ENCODE peak calls at places on chromosomes 5 and 9, in five cellular contexts. One of them, this sample, is unnamed.

GRCh38 chr5:67215592-67216471 is 19.2 kb upstream of the CD180 start:
- DNase-seq in K562: no peak
- DNase-seq in HepG2: peak; percentile 71
- DNase-seq in HEK293T: no peak
- DNase-seq in GM12878: peak; percentile 79
- DNase-seq in this sample: peak; percentile 56

GRCh38 chr5:100553209-100553608 is 18.0 kb downstream of the FAM174A start:
- DNase-seq in HepG2: no peak
- DNase-seq in K562: no peak
- DNase-seq in HEK293T: no peak
- DNase-seq in GM12878: no peak
- DNase-seq in this sample: no peak

GRCh38 chr5:37553720-37554402 is 174.7 kb downstream of the WDR70 start:
- DNase-seq in GM12878: no peak
- DNase-seq in HEK293T: no peak
- DNase-seq in K562: no peak
- DNase-seq in HepG2: no peak
- DNase-seq in this sample: no peak

GRCh38 chr9:129143031-129143441 is 31.8 kb downstream of the PTPA start:
- DNase-seq in HEK293T: peak; percentile 81
- DNase-seq in HepG2: peak; percentile 53
- DNase-seq in GM12878: no peak
- DNase-seq in K562: peak; percentile 80
- DNase-seq in this sample: peak; percentile 87

GRCh38 chr9:128845186-128845931 is 15.8 kb upstream of the SPOUT1 start:
- DNase-seq in HepG2: peak; percentile 50
- DNase-seq in HEK293T: no peak
- DNase-seq in GM12878: no peak
- DNase-seq in K562: peak; percentile 94
- DNase-seq in this sample: peak; percentile 85

GRCh38 chr9:34383904-34384303 is 7.2 kb upstream of the MYORG start:
- DNase-seq in HEK293T: no peak
- DNase-seq in HepG2: no peak
- DNase-seq in K562: no peak
- DNase-seq in GM12878: no peak
- DNase-seq in this sample: no peak

GRCh38 chr5:174204914-174205313 is 159.4 kb downstream of the NSG2 start:
- DNase-seq in K562: no peak
- DNase-seq in HepG2: no peak
- DNase-seq in GM12878: no peak
- DNase-seq in HEK293T: no peak
- DNase-seq in this sample: no peak

GRCh38 chr5:73363911-73364730 is 84.5 kb downstream of the FOXD1 start:
- DNase-seq in K562: no peak
- DNase-seq in HEK293T: no peak
- DNase-seq in GM12878: no peak
- DNase-seq in HepG2: no peak
- DNase-seq in this sample: no peak

GRCh38 chr5:59600153-59600552 is 293.4 kb downstream of the PDE4D start:
- DNase-seq in HepG2: no peak
- DNase-seq in GM12878: no peak
- DNase-seq in HEK293T: no peak
- DNase-seq in K562: no peak
- DNase-seq in this sample: no peak

GRCh38 chr5:21398511-21398910 is 1410.5 kb upstream of the CDH18 start:
- DNase-seq in GM12878: no peak
- DNase-seq in K562: no peak
- DNase-seq in HEK293T: no peak
- DNase-seq in HepG2: no peak
- DNase-seq in this sample: no peak

GRCh38 chr5:179148703-179149170 is 88.6 kb downstream of the ZNF354C start:
- DNase-seq in K562: no peak
- DNase-seq in HEK293T: no peak
- DNase-seq in GM12878: no peak
- DNase-seq in HepG2: no peak
- DNase-seq in this sample: no peak

GRCh38 chr5:149323235-149324205 is 21.8 kb upstream of the GRPEL2 start:
- DNase-seq in GM12878: no peak
- DNase-seq in HEK293T: no peak
- DNase-seq in HepG2: peak; percentile 46
- DNase-seq in K562: no peak
- DNase-seq in this sample: no peak

GRCh38 chr5:149319174-149319573 is 26.1 kb upstream of the GRPEL2 start:
- DNase-seq in K562: no peak
- DNase-seq in HepG2: no peak
- DNase-seq in HEK293T: no peak
- DNase-seq in GM12878: no peak
- DNase-seq in this sample: no peak

GRCh38 chr5:149322518-149322917 is 22.8 kb upstream of the GRPEL2 start:
- DNase-seq in GM12878: no peak
- DNase-seq in HEK293T: no peak
- DNase-seq in K562: no peak
- DNase-seq in HepG2: peak; percentile 77
- DNase-seq in this sample: no peak

GRCh38 chr5:149317281-149318048 is 27.8 kb upstream of the GRPEL2 start:
- DNase-seq in GM12878: no peak
- DNase-seq in K562: peak; percentile 61
- DNase-seq in HEK293T: peak; percentile 52
- DNase-seq in HepG2: peak; percentile 52
- DNase-seq in this sample: peak; percentile 76

GRCh38 chr5:149320791-149321330 is 24.4 kb upstream of the GRPEL2 start:
- DNase-seq in HEK293T: peak; percentile 50
- DNase-seq in GM12878: no peak
- DNase-seq in HepG2: peak; percentile 94
- DNase-seq in K562: peak; percentile 85
- DNase-seq in this sample: peak; percentile 88
- TF ChIP-seq FOXM1 in HEK293T: no peak
- TF ChIP-seq FOXM1 in GM12878: no peak
- TF ChIP-seq FOXM1 in HepG2: no peak
- TF ChIP-seq FOXM1 in K562: peak; percentile 14
- TF ChIP-seq FOXM1 in this sample: no peak

GRCh38 chr5:58466939-58467338 is 7.1 kb upstream of the PLK2 start:
- DNase-seq in HEK293T: no peak
- DNase-seq in HepG2: no peak
- DNase-seq in K562: no peak
- DNase-seq in GM12878: no peak
- DNase-seq in this sample: no peak
- TF ChIP-seq FOXM1 in HEK293T: no peak
- TF ChIP-seq FOXM1 in HepG2: no peak
- TF ChIP-seq FOXM1 in K562: no peak
- TF ChIP-seq FOXM1 in GM12878: no peak
- TF ChIP-seq FOXM1 in this sample: no peak

GRCh38 chr9:114319147-114319546 is 3.8 kb upstream of the ORM1 start:
- DNase-seq in HepG2: no peak
- DNase-seq in GM12878: no peak
- DNase-seq in K562: no peak
- DNase-seq in HEK293T: no peak
- DNase-seq in this sample: no peak

GRCh38 chr9:114315723-114316363 is 7.1 kb upstream of the ORM1 start:
- DNase-seq in HEK293T: no peak
- DNase-seq in K562: no peak
- DNase-seq in HepG2: no peak
- DNase-seq in GM12878: no peak
- DNase-seq in this sample: no peak

GRCh38 chr9:114318416-114318815 is 4.5 kb upstream of the ORM1 start:
- DNase-seq in GM12878: no peak
- DNase-seq in K562: no peak
- DNase-seq in HEK293T: no peak
- DNase-seq in HepG2: no peak
- DNase-seq in this sample: no peak

GRCh38 chr9:114316605-114317230 is 6.2 kb upstream of the ORM1 start:
- DNase-seq in K562: no peak
- DNase-seq in HEK293T: peak; percentile 4
- DNase-seq in GM12878: no peak
- DNase-seq in HepG2: no peak
- DNase-seq in this sample: no peak

GRCh38 chr9:114317665-114318357 is 5.1 kb upstream of the ORM1 start:
- DNase-seq in GM12878: no peak
- DNase-seq in HEK293T: peak; percentile 4
- DNase-seq in HepG2: no peak
- DNase-seq in K562: no peak
- DNase-seq in this sample: no peak
- TF ChIP-seq FOXM1 in GM12878: no peak
- TF ChIP-seq FOXM1 in HEK293T: no peak
- TF ChIP-seq FOXM1 in HepG2: no peak
- TF ChIP-seq FOXM1 in K562: no peak
- TF ChIP-seq FOXM1 in this sample: no peak

GRCh38 chr9:122206118-122207046 is 22.4 kb downstream of the LHX6 start:
- DNase-seq in HepG2: no peak
- DNase-seq in K562: no peak
- DNase-seq in HEK293T: no peak
- DNase-seq in GM12878: no peak
- DNase-seq in this sample: no peak
- TF ChIP-seq FOXM1 in HepG2: no peak
- TF ChIP-seq FOXM1 in K562: no peak
- TF ChIP-seq FOXM1 in HEK293T: no peak
- TF ChIP-seq FOXM1 in GM12878: no peak
- TF ChIP-seq FOXM1 in this sample: no peak

DNA sequence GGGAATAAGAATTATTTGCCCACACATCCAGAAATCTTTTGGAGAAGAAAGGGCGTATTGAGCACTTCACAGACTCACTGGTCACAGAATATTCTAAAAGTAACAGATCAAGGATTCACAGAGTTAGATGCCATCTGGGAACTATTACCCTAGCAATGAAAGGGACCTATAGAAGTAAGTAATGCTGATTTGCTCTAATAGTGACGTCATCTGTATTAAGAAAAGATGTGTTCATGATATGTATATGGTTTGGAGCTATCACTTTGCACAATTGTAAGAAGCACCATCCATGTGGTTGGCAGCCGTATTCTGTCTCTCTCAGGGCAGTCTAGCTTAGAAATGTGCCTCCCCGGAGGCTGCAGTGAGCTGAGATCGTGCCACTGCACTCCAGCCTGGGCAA is 52.8 kb upstream of the SV2C start:
- DNase-seq in HepG2: no peak
- DNase-seq in HEK293T: no peak
- DNase-seq in GM12878: no peak
- DNase-seq in K562: no peak
- DNase-seq in this sample: peak; percentile 15
- TF ChIP-seq FOXM1 in HepG2: no peak
- TF ChIP-seq FOXM1 in HEK293T: no peak
- TF ChIP-seq FOXM1 in GM12878: no peak
- TF ChIP-seq FOXM1 in K562: no peak
- TF ChIP-seq FOXM1 in this sample: no peak

DNA sequence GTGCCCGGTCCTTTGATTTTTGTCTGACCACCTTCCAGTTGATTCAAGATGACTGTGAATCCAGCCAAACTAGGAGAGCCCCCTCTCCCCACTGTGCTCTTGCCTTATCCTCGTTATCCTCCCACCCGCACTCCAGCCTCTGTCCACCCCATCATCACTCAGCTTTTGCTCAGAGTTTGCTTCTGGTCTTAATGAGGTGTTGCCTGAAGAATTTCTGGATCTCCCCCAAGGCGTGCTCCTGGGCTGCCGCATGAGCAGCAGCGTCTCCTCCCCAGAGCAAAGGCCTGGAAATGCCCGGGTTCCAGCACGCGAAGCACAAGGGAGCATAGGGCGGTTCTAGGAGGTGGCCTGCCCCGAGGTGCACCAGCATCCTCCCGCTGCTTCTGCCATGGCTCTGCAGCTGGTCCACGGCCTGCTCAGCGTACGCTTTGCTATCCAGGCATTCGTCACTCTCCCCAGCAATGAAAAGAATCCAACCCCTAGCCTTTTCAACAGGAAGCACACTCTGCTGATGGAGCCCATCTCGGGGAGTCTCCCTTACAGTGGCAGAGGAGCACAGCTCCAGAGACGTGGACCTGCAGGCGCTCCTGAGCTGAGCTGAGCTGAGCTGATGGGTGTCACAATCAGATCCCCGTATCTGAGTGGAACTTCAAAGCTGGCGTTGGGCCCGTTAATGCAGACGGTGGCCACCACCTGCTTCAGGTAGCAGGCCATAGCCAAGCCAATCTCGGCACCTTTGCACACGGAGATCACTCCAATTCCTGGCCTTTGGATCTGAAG is 50.7 kb downstream of the BAAT start:
- DNase-seq in GM12878: no peak
- DNase-seq in K562: no peak
- DNase-seq in HEK293T: no peak
- DNase-seq in HepG2: no peak
- DNase-seq in this sample: no peak
- TF ChIP-seq FOXM1 in GM12878: no peak
- TF ChIP-seq FOXM1 in K562: no peak
- TF ChIP-seq FOXM1 in HEK293T: no peak
- TF ChIP-seq FOXM1 in HepG2: no peak
- TF ChIP-seq FOXM1 in this sample: no peak